ENCODE peak calls at places on chromosomes 5 and 9, in five cellular contexts. B, X, J, F and I are unnamed samples.

GRCh38 chr9:135797507-135798302 is 95.7 kb downstream of the KCNT1 start:
- DNase-seq in B (no peak), X (peak; percentile 31), J (peak; percentile 52), F (no peak), I (peak; percentile 56)

GRCh38 chr9:13470836-13471235 is 191.3 kb upstream of the MPDZ start:
- DNase-seq in B (no peak), X (no peak), J (no peak), F (no peak), I (no peak)

GRCh38 chr9:112037281-112038016 is 137.6 kb downstream of the SUSD1 start:
- DNase-seq in B (peak; percentile 73), X (peak; percentile 53), J (peak; percentile 50), F (no peak), I (peak; percentile 55)

GRCh38 chr5:140220032-140220697 is 45.2 kb downstream of the CYSTM1 start:
- DNase-seq in B (peak; percentile 91), X (no peak), J (peak; percentile 96), F (no peak), I (no peak)

GRCh38 chr9:114900937-114901802 is 29.2 kb downstream of the TNFSF8 start:
- DNase-seq in B (no peak), X (peak; percentile 47), J (peak; percentile 55), F (no peak), I (peak; percentile 53)

GRCh38 chr5:171806976-171807823 is 21.6 kb downstream of the SMIM23 start:
- DNase-seq in B (no peak), X (peak; percentile 5), J (peak; percentile 42), F (no peak), I (no peak)

GRCh38 chr5:158905281-158905680 is 194.4 kb downstream of the EBF1 start:
- DNase-seq in B (no peak), X (no peak), J (no peak), F (no peak), I (no peak)

GRCh38 chr5:135490245-135491037 is 38.3 kb upstream of the TIFAB start:
- DNase-seq in B (no peak), X (peak; percentile 25), J (no peak), F (no peak), I (no peak)

GRCh38 chr9:129823163-129823933 is 588 bp downstream of the TOR1A start:
- DNase-seq in B (peak; percentile 16), X (peak; percentile 42), J (peak; percentile 59), F (no peak), I (peak; percentile 37)

GRCh38 chr5:3303777-3304176 is 291.9 kb upstream of the IRX1 start:
- DNase-seq in B (no peak), X (no peak), J (no peak), F (no peak), I (no peak)

GRCh38 chr5:178774866-178775539 is 44.5 kb upstream of the ZNF354A start:
- DNase-seq in B (no peak), X (no peak), J (no peak), F (no peak), I (no peak)

GRCh38 chr9:137478613-137479314 is 19.6 kb upstream of the NSMF start:
- DNase-seq in B (no peak), X (no peak), J (no peak), F (no peak), I (no peak)

GRCh38 chr5:56350595-56351170 is 117.6 kb upstream of the ANKRD55 start:
- DNase-seq in B (peak; percentile 87), X (peak; percentile 83), J (peak; percentile 97), F (no peak), I (peak; percentile 89)

GRCh38 chr5:142508630-142509425 is 177.1 kb downstream of the FGF1 start:
- DNase-seq in B (no peak), X (no peak), J (no peak), F (no peak), I (no peak)

GRCh38 chr9:3403315-3403714 is 122.5 kb downstream of the RFX3 start:
- DNase-seq in B (no peak), X (no peak), J (no peak), F (no peak), I (no peak)

GRCh38 chr9:89425921-89426388 is 72.0 kb downstream of the SEMA4D start:
- DNase-seq in B (no peak), X (no peak), J (no peak), F (no peak), I (no peak)

GRCh38 chr5:102753889-102754498 is 1.1 kb upstream of the PAM start:
- DNase-seq in B (no peak), X (no peak), J (no peak), F (no peak), I (no peak)

GRCh38 chr9:136136127-136136445 is 17.4 kb upstream of the TMEM250 start:
- DNase-seq in B (no peak), X (no peak), J (no peak), F (no peak), I (no peak)

GRCh38 chr9:14573319-14573718 is 119.9 kb downstream of the ZDHHC21 start:
- DNase-seq in B (no peak), X (no peak), J (no peak), F (no peak), I (no peak)

GRCh38 chr9:35954942-35955546 is 2.9 kb downstream of the OR2S2 start:
- DNase-seq in B (peak; percentile 61), X (peak; percentile 91), J (peak; percentile 77), F (no peak), I (peak; percentile 92)

GRCh38 chr5:14816999-14817761 is 54.4 kb downstream of the ANKH start:
- DNase-seq in B (peak; percentile 32), X (peak; percentile 95), J (peak; percentile 58), F (no peak), I (peak; percentile 92)

GRCh38 chr5:165029471-165029870 is 1524.1 kb downstream of the MAT2B start:
- DNase-seq in B (peak; percentile 11), X (peak; percentile 38), J (peak; percentile 2), F (no peak), I (no peak)

GRCh38 chr5:73233461-73234151 is 60.6 kb downstream of the TMEM174 start:
- DNase-seq in B (no peak), X (peak; percentile 22), J (peak; percentile 15), F (no peak), I (no peak)

GRCh38 chr5:142978252-142978651 is 208.1 kb downstream of the ARHGAP26 start:
- DNase-seq in B (no peak), X (no peak), J (no peak), F (no peak), I (no peak)

GRCh38 chr5:135040331-135041144 is 6.5 kb upstream of the PITX1 start:
- DNase-seq in B (no peak), X (no peak), J (no peak), F (no peak), I (no peak)

GRCh38 chr9:3517377-3518048 is 8.3 kb downstream of the RFX3 start:
- DNase-seq in B (no peak), X (no peak), J (no peak), F (no peak), I (peak; percentile 13)

GRCh38 chr5:151686673-151687378 is at the start of gene SPARC:
- DNase-seq in B (peak; percentile 77), X (peak; percentile 96), J (peak; percentile 68), F (peak; percentile 48), I (peak; percentile 95)

GRCh38 chr5:34929720-34930526 is 564 bp downstream of the DNAJC21 start:
- DNase-seq in B (peak; percentile 84), X (peak; percentile 77), J (peak; percentile 93), F (peak; percentile 44), I (peak; percentile 81)

GRCh38 chr5:139964994-139965565 is 78.0 kb downstream of the NRG2 start:
- DNase-seq in B (no peak), X (no peak), J (no peak), F (no peak), I (no peak)

GRCh38 chr9:121577201-121577600 is 74.2 kb upstream of the DAB2IP start:
- DNase-seq in B (no peak), X (no peak), J (no peak), F (no peak), I (no peak)

GRCh38 chr5:154355141-154355611 is 90.6 kb upstream of the SAP30L start:
- DNase-seq in B (no peak), X (no peak), J (no peak), F (no peak), I (no peak)

GRCh38 chr9:131087354-131087893 is 8.9 kb upstream of the AIF1L start:
- DNase-seq in B (no peak), X (no peak), J (no peak), F (no peak), I (no peak)

GRCh38 chr5:16946725-16947124 is 10.6 kb upstream of the MYO10 start:
- DNase-seq in B (no peak), X (no peak), J (no peak), F (no peak), I (no peak)

GRCh38 chr5:116237917-116238502 is 153.2 kb downstream of the COMMD10 start:
- DNase-seq in B (no peak), X (no peak), J (no peak), F (no peak), I (peak; percentile 6)

GRCh38 chr5:893711-894110 is 1.0 kb downstream of the TRIP13 start:
- DNase-seq in B (no peak), X (no peak), J (no peak), F (no peak), I (no peak)

GRCh38 chr9:131677445-131678180 is 62.3 kb downstream of the RAPGEF1 start:
- DNase-seq in B (no peak), X (peak; percentile 80), J (peak; percentile 66), F (no peak), I (peak; percentile 77)

GRCh38 chr5:134609232-134609851 is 23.3 kb downstream of the SAR1B start:
- DNase-seq in B (no peak), X (peak; percentile 41), J (peak; percentile 65), F (no peak), I (no peak)

GRCh38 chr5:116663081-116663480 is 88.5 kb upstream of the SEMA6A start:
- DNase-seq in B (no peak), X (no peak), J (no peak), F (no peak), I (no peak)

GRCh38 chr9:115882911-115883310 is 270.7 kb upstream of the PAPPA start:
- DNase-seq in B (no peak), X (no peak), J (no peak), F (no peak), I (peak; percentile 78)